ENCODE peak calls at places on chromosomes 12 and 14, in seven cellular contexts. N, R, Q, F, D, W and P are unnamed samples.

GRCh38 chr12:91921555-91921954 is 224.1 kb downstream of the BTG1 start:
- DNase-seq in N (no peak), D (no peak), Q (no peak), W (no peak), R (no peak), F (no peak), P (no peak)

GRCh38 chr14:98114122-98114895 is 1157.7 kb downstream of the BCL11B start:
- DNase-seq in W (no peak), Q (no peak), D (no peak), F (no peak), R (no peak), N (peak; percentile 25), P (no peak)

GRCh38 chr12:20370001-20370381 is 1.7 kb downstream of the PDE3A start:
- DNase-seq in F (no peak), Q (peak; percentile 57), N (no peak), W (no peak), R (peak; percentile 49), D (no peak), P (no peak)

GRCh38 chr12:19529933-19530630 is 90.8 kb downstream of the AEBP2 start:
- DNase-seq in D (no peak), Q (no peak), W (no peak), N (no peak), R (peak; percentile 76), F (no peak), P (no peak)

GRCh38 chr12:127712561-127712960 is 554.4 kb upstream of the TMEM132C start:
- DNase-seq in D (no peak), R (no peak), F (no peak), Q (no peak), W (no peak), N (no peak), P (no peak)

GRCh38 chr12:53971129-53971528 is 1.8 kb upstream of the HOXC11 start:
- DNase-seq in F (no peak), Q (no peak), D (no peak), N (no peak), W (no peak), R (no peak), P (no peak)

GRCh38 chr14:64620910-64621309 is 71.1 kb downstream of the PPP1R36 start:
- DNase-seq in Q (no peak), F (no peak), W (no peak), N (peak; percentile 99), R (no peak), D (no peak), P (no peak)

GRCh38 chr14:59020382-59020781 is 168.1 kb upstream of the DAAM1 start:
- DNase-seq in D (peak; percentile 32), N (peak; percentile 50), Q (no peak), R (peak; percentile 75), W (no peak), F (no peak), P (no peak)

GRCh38 chr14:61618448-61618847 is 76.9 kb upstream of the HIF1A start:
- DNase-seq in F (no peak), Q (no peak), W (no peak), N (no peak), D (no peak), R (no peak), P (no peak)

GRCh38 chr14:69045857-69046351 is 66.8 kb upstream of the ACTN1 start:
- DNase-seq in F (no peak), D (no peak), R (peak; percentile 95), W (no peak), N (no peak), Q (no peak), P (no peak)

GRCh38 chr14:69712637-69713088 is 54.3 kb upstream of the SRSF5 start:
- DNase-seq in W (no peak), R (no peak), N (peak; percentile 75), F (peak; percentile 57), Q (peak; percentile 91), D (no peak), P (no peak)

GRCh38 chr12:51548241-51548640 is 42.8 kb upstream of the SCN8A start:
- DNase-seq in D (no peak), R (no peak), Q (no peak), N (no peak), F (no peak), W (no peak), P (no peak)

GRCh38 chr14:75050852-75051555 is at the start of gene MLH3:
- DNase-seq in N (peak; percentile 79), Q (peak; percentile 94), R (peak; percentile 80), D (peak; percentile 93), F (peak; percentile 94), W (peak; percentile 81), P (peak; percentile 53)

GRCh38 chr14:68514611-68515194 is 278.2 kb downstream of the ZFP36L1 start:
- DNase-seq in F (no peak), N (no peak), D (no peak), Q (no peak), R (no peak), W (no peak), P (no peak)

GRCh38 chr14:80464531-80465149 is 253.3 kb upstream of the DIO2 start:
- DNase-seq in R (no peak), N (no peak), Q (no peak), F (no peak), W (no peak), D (no peak), P (no peak)

GRCh38 chr12:120290541-120291312 is 976 bp downstream of the RNU4-2 start:
- DNase-seq in Q (no peak), W (no peak), D (no peak), R (no peak), N (peak; percentile 18), F (no peak), P (no peak)

GRCh38 chr12:117360551-117361311 is 695 bp downstream of the NOS1 start:
- DNase-seq in D (no peak), W (no peak), N (no peak), R (no peak), F (peak; percentile 56), Q (no peak), P (no peak)

GRCh38 chr14:74478996-74479635 is 14.0 kb downstream of the NPC2 start:
- DNase-seq in R (peak; percentile 44), D (no peak), F (no peak), Q (no peak), W (no peak), N (peak; percentile 38), P (no peak)

GRCh38 chr14:92436115-92436776 is 77.3 kb upstream of the RIN3 start:
- DNase-seq in F (no peak), W (no peak), Q (no peak), N (no peak), R (no peak), D (no peak), P (no peak)

GRCh38 chr12:101945361-101946232 is 68.2 kb downstream of the DRAM1 start:
- DNase-seq in R (no peak), W (no peak), F (no peak), D (no peak), Q (no peak), N (no peak), P (no peak)

GRCh38 chr12:132717531-132718387 is 7.1 kb downstream of the PGAM5 start:
- DNase-seq in W (no peak), R (no peak), N (no peak), F (no peak), Q (peak; percentile 81), D (no peak), P (no peak)

GRCh38 chr14:35242599-35243311 is 49.4 kb upstream of the PSMA6 start:
- DNase-seq in W (no peak), R (no peak), F (no peak), N (no peak), Q (no peak), D (no peak), P (no peak)

GRCh38 chr12:1592444-1593231 is 1.7 kb downstream of the FBXL14 start:
- DNase-seq in W (peak; percentile 80), Q (no peak), D (peak; percentile 80), N (peak; percentile 64), R (peak; percentile 63), F (no peak), P (no peak)
- TF ChIP-seq CTCF in W (no peak), Q (no peak), D (no peak), N (no peak), R (peak; percentile 34), F (no peak), P (no peak)

DNA sequence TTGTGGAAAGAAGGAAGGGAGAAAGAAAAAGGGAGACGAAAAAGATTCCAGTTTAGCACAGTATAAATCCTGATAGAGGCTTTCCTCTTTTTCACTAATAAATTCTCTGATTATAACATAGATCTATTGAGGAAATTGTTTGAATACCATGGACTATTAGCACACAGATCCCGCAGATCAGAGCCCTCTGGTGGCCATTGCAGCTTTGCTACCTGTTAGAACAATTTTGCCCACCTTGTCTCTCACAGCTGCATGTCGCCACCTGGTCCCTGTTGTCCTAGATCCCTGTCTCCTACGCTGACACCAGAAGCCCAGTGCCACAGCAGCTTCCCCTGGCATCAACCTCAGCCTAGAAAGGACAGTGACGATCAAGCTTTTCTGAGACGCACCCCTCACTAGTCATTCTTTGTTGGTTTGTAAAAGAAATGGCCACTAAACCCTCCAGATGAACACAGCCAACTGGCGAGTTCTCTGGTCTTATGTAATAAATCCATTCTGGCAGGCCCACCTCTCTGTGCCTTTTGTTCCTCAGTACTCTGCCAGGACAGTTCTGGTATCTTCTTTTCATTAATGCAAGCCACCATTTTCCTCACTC is 9.9 kb downstream of the GPHB5 start:
- DNase-seq in Q (no peak), W (no peak), R (peak; percentile 55), N (peak; percentile 44), D (peak; percentile 55), F (peak; percentile 61), P (no peak)
- H3K4me3 ChIP-seq in Q (no peak overlapping the region), W (no peak overlapping the region), R (no peak overlapping the region), N (no peak overlapping the region), D (no peak overlapping the region), F (no peak overlapping the region), P (no peak overlapping the region)

GRCh38 chr12:115895247-115895646 is 382.2 kb downstream of the MED13L start:
- DNase-seq in W (no peak), F (no peak), R (peak; percentile 9), N (no peak), Q (no peak), D (no peak), P (no peak)

GRCh38 chr12:115897718-115898117 is 379.8 kb downstream of the MED13L start:
- DNase-seq in Q (no peak), W (no peak), N (no peak), R (peak; percentile 4), F (no peak), D (no peak), P (no peak)

DNA sequence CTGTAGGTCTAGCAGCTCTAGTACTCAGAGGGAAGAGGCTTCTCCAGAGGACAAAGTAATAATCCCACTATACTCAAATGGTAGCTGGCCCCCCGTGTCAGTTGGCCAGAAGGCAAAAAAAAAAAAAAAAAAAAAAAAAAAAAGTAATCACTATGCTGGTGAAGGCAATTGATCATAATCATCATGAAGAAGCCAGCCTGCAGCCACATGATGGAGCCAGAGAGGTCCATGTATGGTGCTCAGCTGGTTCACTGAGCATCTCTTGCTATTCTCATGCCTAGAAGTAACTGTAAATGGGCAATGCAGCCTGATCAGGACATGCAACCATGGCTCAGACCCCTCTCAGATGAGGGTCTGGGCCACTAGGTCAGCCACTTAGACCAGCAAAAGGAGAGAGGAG is 378.8 kb downstream of the MED13L start:
- DNase-seq in D (peak; percentile 5), Q (no peak), W (no peak), R (peak; percentile 41), F (no peak), N (no peak), P (no peak)
- TF ChIP-seq CTCF in D (no peak), Q (no peak), W (no peak), R (peak; percentile 57), F (no peak), N (no peak), P (peak; percentile 19)

DNA sequence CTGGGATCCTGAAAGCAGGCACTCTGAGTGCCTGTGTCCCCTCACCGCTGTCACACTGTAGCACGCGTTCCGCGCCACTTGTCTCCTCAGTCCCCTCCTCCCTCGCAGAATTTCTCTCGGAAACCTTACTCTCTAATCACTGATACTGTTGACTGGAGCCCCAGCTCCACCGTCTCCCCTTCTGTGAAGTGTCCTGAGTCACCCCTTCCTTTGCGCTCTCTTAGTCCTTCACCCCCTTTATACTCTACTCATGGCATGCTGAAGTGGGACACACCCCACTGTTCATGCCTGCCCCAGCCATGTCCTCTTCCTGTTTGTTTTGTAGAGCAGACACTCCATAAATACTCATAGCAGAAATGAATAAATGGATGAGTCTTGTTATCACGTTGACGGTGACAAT is 104.7 kb downstream of the ZNF664 start:
- DNase-seq in Q (no peak), F (no peak), D (no peak), W (no peak), N (no peak), R (no peak), P (no peak)
- H3K4me3 ChIP-seq in Q (no peak overlapping the region), F (no peak overlapping the region), D (no peak overlapping the region), W (no peak overlapping the region), N (no peak overlapping the region), R (no peak overlapping the region), P (no peak overlapping the region)